ENCODE peak calls at places on chromosomes 2 and 18, in five cellular contexts. D, H, U, V and E are unnamed samples.

GRCh38 chr2:2183135-2183534 is 147.9 kb downstream of the MYT1L start:
- DNase-seq in D (no peak), V (no peak), H (no peak), U (peak), E (no peak)

GRCh38 chr2:44952806-44953685 is 11.5 kb downstream of the SIX3 start:
- DNase-seq in D (no peak), U (no peak), H (no peak), V (no peak), E (no peak)

GRCh38 chr2:204339212-204339715 is 206.0 kb upstream of the PARD3B start:
- DNase-seq in U (no peak), H (no peak), V (no peak), D (no peak), E (no peak)

GRCh38 chr2:49224426-49225010 is 70.2 kb upstream of the FSHR start:
- DNase-seq in D (no peak), U (peak), V (no peak), H (no peak), E (no peak)

GRCh38 chr2:138453815-138454214 is 47.8 kb upstream of the SPOPL start:
- DNase-seq in U (no peak), V (no peak), H (no peak), D (no peak), E (no peak)

GRCh38 chr2:144361742-144362141 is 158.2 kb downstream of the ZEB2 start:
- DNase-seq in V (no peak), U (no peak), D (no peak), H (no peak), E (no peak)

GRCh38 chr2:68340631-68341329 is 21.0 kb upstream of the CNRIP1 start:
- DNase-seq in U (no peak), D (no peak), H (no peak), V (no peak), E (no peak)

GRCh38 chr2:73972846-73973245 is 11.9 kb upstream of the TET3 start:
- DNase-seq in H (no peak), U (no peak), V (no peak), D (peak), E (no peak)

GRCh38 chr2:176669398-176670174 is 400.3 kb downstream of the MTX2 start:
- DNase-seq in H (no peak), V (no peak), D (peak), U (no peak), E (no peak)

GRCh38 chr2:205723174-205723573 is 40.9 kb downstream of the NRP2 start:
- DNase-seq in D (no peak), V (no peak), U (no peak), H (no peak), E (no peak)

GRCh38 chr2:231132126-231132525 is 7.3 kb upstream of the HTR2B start:
- DNase-seq in H (no peak), D (no peak), V (peak), U (no peak), E (no peak)

GRCh38 chr2:163191372-163191771 is 352.8 kb upstream of the KCNH7 start:
- DNase-seq in D (peak), V (peak), U (peak), H (no peak), E (no peak)

GRCh38 chr18:57107141-57107832 is 39.6 kb upstream of the BOD1L2 start:
- DNase-seq in H (no peak), V (peak), U (no peak), D (peak), E (peak)

GRCh38 chr2:196927318-196928225 is 1.1 kb upstream of the PGAP1 start:
- DNase-seq in H (no peak), U (no peak), D (peak), V (peak), E (peak)

GRCh38 chr2:121805767-121806145 is 50.3 kb downstream of the TSN start:
- DNase-seq in V (no peak), H (no peak), D (peak), U (no peak), E (no peak)

GRCh38 chr18:41737218-41737617 is 217.8 kb upstream of the PIK3C3 start:
- DNase-seq in U (no peak), D (no peak), V (no peak), H (no peak), E (no peak)

GRCh38 chr2:205435970-205436369 is 246.3 kb upstream of the NRP2 start:
- DNase-seq in U (no peak), V (peak), H (no peak), D (no peak), E (no peak)

GRCh38 chr18:9992988-9993845 is 79.4 kb downstream of the VAPA start:
- DNase-seq in U (no peak), D (no peak), V (no peak), H (no peak), E (no peak)

GRCh38 chr2:86019121-86019520 is 86.6 kb downstream of the POLR1A start:
- DNase-seq in H (peak), U (no peak), V (no peak), D (no peak), E (no peak)

GRCh38 chr18:48029296-48029986 is 99.0 kb upstream of the SMAD2 start:
- DNase-seq in U (no peak), H (no peak), V (no peak), D (no peak), E (no peak)

GRCh38 chr2:237744613-237745249 is 53.8 kb upstream of the RBM44 start:
- DNase-seq in U (peak), D (peak), H (peak), V (no peak), E (peak)

GRCh38 chr2:229445013-229445412 is 173.9 kb upstream of the PID1 start:
- DNase-seq in V (peak), H (peak), D (no peak), U (no peak), E (no peak)

GRCh38 chr18:74274690-74275089 is 17.1 kb downstream of the CYB5A start:
- DNase-seq in V (no peak), U (no peak), D (no peak), H (no peak), E (no peak)

GRCh38 chr2:219249203-219249980 is 3.7 kb upstream of the TUBA4B start:
- DNase-seq in H (peak), U (no peak), V (peak), D (peak), E (peak)

GRCh38 chr2:20453087-20453486 is 6.2 kb downstream of the RHOB start:
- DNase-seq in D (no peak), U (no peak), V (no peak), H (no peak), E (no peak)

GRCh38 chr2:233350708-233351107 is 3.6 kb upstream of the DGKD start:
- DNase-seq in D (no peak), V (peak), H (no peak), U (peak), E (no peak)

GRCh38 chr2:37711308-37711731 is 39.9 kb upstream of the CDC42EP3 start:
- DNase-seq in U (no peak), D (no peak), V (peak), H (no peak), E (peak)

GRCh38 chr2:182649316-182649715 is 66.7 kb upstream of the DNAJC10 start:
- DNase-seq in V (peak), U (peak), H (no peak), D (peak), E (no peak)

GRCh38 chr2:56444339-56444738 is 260.5 kb downstream of the CCDC85A start:
- DNase-seq in U (no peak), H (no peak), D (no peak), V (no peak), E (no peak)

GRCh38 chr18:9743200-9744016 is 35.3 kb downstream of the RAB31 start:
- DNase-seq in D (peak), V (peak), U (no peak), H (no peak), E (no peak)

GRCh38 chr2:12921321-12921720 is 204.6 kb downstream of the TRIB2 start:
- DNase-seq in D (no peak), V (no peak), U (no peak), H (no peak), E (no peak)

GRCh38 chr2:31028415-31028814 is 109.8 kb downstream of the GALNT14 start:
- DNase-seq in H (no peak), U (no peak), D (no peak), V (no peak), E (no peak)

GRCh38 chr2:131673400-131674173 is 145.9 kb downstream of the CCDC74A start:
- DNase-seq in V (no peak), H (peak), D (peak), U (peak), E (peak)
- H3K4me3 ChIP-seq in V (peak), H (peak), D (no peak), U (peak), E (no peak)

GRCh38 chr2:46411245-46411641 is 68.1 kb upstream of the TMEM247 start:
- DNase-seq in H (no peak), V (no peak), U (no peak), D (no peak), E (no peak)
- H3K27ac ChIP-seq in H (no peak), V (no peak), U (no peak), D (no peak), E (no peak)

GRCh38 chr2:225040862-225041209 is 1.4 kb downstream of the DOCK10 start:
- DNase-seq in D (peak), V (no peak), U (peak), H (no peak), E (peak)
- H3K4me3 ChIP-seq in D (peak), V (peak), U (peak), H (peak), E (peak)

GRCh38 chr2:128308284-128308731 is 10.4 kb downstream of the HS6ST1 start:
- DNase-seq in D (no peak), U (no peak), V (no peak), H (peak), E (no peak)
- H3K27ac ChIP-seq in D (no peak), U (no peak), V (no peak), H (no peak), E (no peak)

GRCh38 chr2:173355132-173355865 is 627 bp downstream of the CDCA7 start:
- DNase-seq in U (peak), H (no peak), D (peak), V (peak), E (peak)

GRCh38 chr2:173354601-173355131 is at the start of gene CDCA7:
- DNase-seq in U (peak), D (peak), V (peak), H (no peak), E (peak)

GRCh38 chr2:173354073-173354600 is 535 bp upstream of the CDCA7 start:
- DNase-seq in H (no peak), U (peak), D (peak), V (no peak), E (peak)

GRCh38 chr2:173355866-173356508 is 1.3 kb downstream of the CDCA7 start:
- DNase-seq in H (no peak), V (no peak), D (peak), U (no peak), E (no peak)

DNA sequence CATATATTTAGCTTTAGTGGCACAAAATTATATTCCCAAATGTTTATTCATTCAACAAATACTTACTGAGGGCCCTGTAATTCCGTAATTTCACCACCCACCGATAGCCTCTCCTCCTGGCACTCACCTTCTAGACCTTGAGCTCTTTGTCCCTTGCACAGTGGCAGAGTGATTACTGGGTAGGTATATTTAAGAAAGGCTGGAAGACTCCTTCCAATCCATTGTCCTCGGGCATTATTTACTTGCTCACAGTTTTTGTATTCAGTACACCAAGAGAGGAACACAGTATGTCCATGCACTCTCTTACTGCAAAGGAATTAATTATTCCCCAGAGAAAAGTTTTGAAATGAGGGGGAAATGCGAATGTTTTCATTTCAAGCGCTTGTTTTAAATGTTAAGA is 1.1 kb upstream of the CDCA7 start:
- DNase-seq in U (no peak), H (no peak), V (no peak), D (peak), E (no peak)
- H3K4me3 ChIP-seq in U (no peak), H (no peak), V (no peak), D (peak), E (peak)

GRCh38 chr2:192544371-192544955 is 349.7 kb upstream of the TMEFF2 start:
- DNase-seq in H (no peak), V (peak), U (no peak), D (no peak), E (no peak)
- H3K27ac ChIP-seq in H (no peak), V (peak), U (peak), D (no peak), E (no peak)

DNA sequence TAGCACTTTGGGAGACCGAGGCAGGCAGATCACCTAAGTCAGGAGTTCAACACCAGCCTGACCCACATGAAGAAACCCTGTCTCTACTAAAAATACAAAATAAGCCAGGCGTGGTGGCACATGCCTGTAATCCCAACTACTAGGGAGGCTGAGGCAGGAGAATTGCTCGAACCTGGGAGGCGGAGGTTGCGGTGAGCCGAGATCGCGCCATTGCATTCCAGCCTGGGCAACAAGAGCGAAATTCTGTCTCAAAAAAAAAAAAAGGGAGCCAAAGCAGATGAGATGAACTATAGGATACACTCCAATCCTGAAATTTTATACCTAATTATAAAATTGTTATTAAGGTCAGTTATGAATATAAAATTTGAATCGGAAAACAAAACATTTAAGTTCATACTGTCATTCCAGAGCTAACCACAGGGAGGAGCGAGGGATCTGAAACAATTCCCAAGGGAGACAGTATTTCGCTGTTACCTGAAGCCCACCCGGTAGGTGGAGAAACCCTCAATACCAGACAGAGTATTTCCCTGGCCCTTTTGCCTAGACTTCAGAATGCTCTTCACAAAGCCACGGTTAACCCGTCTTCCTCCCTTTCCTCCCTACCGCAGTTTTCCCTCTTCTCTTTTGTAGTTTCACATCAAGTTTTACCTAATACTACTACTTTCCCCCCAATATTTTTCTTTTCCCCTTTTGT is 1.4 kb downstream of the PPM1G start:
- DNase-seq in D (peak), U (peak), H (no peak), V (peak), E (peak)
- H3K4me3 ChIP-seq in D (peak), U (peak), H (peak), V (peak), E (peak)

GRCh38 chr2:27708666-27709065 is 45.0 kb downstream of the SLC4A1AP start:
- DNase-seq in H (no peak), V (peak), D (no peak), U (no peak), E (no peak)
- H3K27ac ChIP-seq in H (peak), V (no peak), D (no peak), U (no peak), E (no peak)

DNA sequence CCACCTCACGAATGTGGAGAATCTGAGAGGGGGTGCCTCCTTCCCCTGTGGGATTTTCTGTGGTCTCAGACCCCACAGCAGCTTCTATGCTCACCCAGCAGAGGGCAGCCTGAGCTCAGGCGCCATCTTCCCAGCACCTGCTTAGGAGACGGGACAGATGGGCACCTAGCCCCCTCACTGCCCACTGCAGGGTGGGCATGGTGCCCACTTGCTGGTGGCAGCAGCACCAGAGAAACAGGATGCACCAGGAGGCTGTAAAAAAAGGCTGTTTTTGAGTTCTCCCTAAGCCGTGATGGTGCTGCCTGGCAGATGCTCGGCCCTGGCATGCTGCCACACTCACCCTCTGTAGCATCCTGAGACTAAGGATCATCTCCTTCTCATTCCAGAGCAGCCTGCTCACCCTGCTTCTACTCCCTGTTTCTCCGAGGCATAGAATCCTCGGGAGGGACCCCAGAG is 19.1 kb upstream of the SLC20A1 start:
- DNase-seq in D (peak), H (no peak), V (peak), U (peak), E (peak)
- H3K4me3 ChIP-seq in D (peak), H (peak), V (peak), U (peak), E (no peak)

GRCh38 chr2:71603851-71604708 is 150.7 kb downstream of the DYSF start:
- DNase-seq in D (peak), V (no peak), H (peak), U (no peak), E (no peak)
- H3K27ac ChIP-seq in D (no peak), V (no peak), H (no peak), U (no peak), E (no peak)